ENCODE peak calls at places on chromosome 15, in nine cellular contexts. N, G, D, I, P, M, X, T and V are unnamed samples. For H3K9me3, the result is how much of the 10 kb centered on the place peaks cover.

GRCh38 chr15:66184492-66184891 is 69.1 kb downstream of the MEGF11 start:
- DNase-seq in T (no peak), P (no peak), G (no peak), N (no peak), X (no peak), M (no peak), D (no peak), I (no peak), V (no peak)

GRCh38 chr15:63210151-63211051 is 21.0 kb downstream of the RAB8B start:
- DNase-seq in P (no peak), D (no peak), X (no peak), G (no peak), I (no peak), M (no peak), T (no peak), N (no peak), V (no peak)

GRCh38 chr15:52078876-52079700 is 33.5 kb downstream of the BCL2L10 start:
- DNase-seq in P (no peak), N (peak), M (peak), X (no peak), D (peak), I (peak), T (peak), G (peak), V (peak)

GRCh38 chr15:57694264-57694663 is 12.2 kb upstream of the POLR2M start:
- DNase-seq in M (peak), T (no peak), P (no peak), G (no peak), N (no peak), X (no peak), D (no peak), I (no peak), V (no peak)

GRCh38 chr15:95733931-95734330 is 596.6 kb upstream of the NR2F2 start:
- DNase-seq in I (no peak), X (no peak), D (no peak), T (no peak), N (no peak), P (no peak), G (no peak), M (no peak), V (no peak)

GRCh38 chr15:65960586-65960985 is 91.3 kb downstream of the RAB11A start:
- DNase-seq in P (no peak), X (no peak), M (no peak), G (no peak), I (no peak), D (no peak), T (no peak), N (no peak), V (no peak)

GRCh38 chr15:38611228-38611627 is 46.6 kb upstream of the RASGRP1 start:
- DNase-seq in P (no peak), D (no peak), I (no peak), N (no peak), T (no peak), G (no peak), M (no peak), X (no peak), V (no peak)

GRCh38 chr15:63523306-63523990 is 19.1 kb downstream of the USP3 start:
- DNase-seq in D (no peak), M (peak), G (no peak), X (no peak), N (no peak), T (peak), P (no peak), I (no peak), V (peak)

GRCh38 chr15:52137432-52138357 is 25.1 kb upstream of the BCL2L10 start:
- DNase-seq in P (no peak), X (no peak), M (no peak), I (no peak), N (no peak), D (no peak), T (no peak), G (no peak), V (no peak)

GRCh38 chr15:99201410-99202175 is 47.8 kb downstream of the TTC23 start:
- DNase-seq in T (no peak), X (no peak), M (no peak), I (no peak), D (no peak), G (no peak), N (no peak), P (no peak), V (no peak)

GRCh38 chr15:68700395-68701123 is 120.1 kb downstream of the ANP32A start:
- DNase-seq in I (peak), D (peak), G (no peak), T (no peak), M (peak), X (no peak), P (no peak), N (peak), V (peak)

GRCh38 chr15:59997070-59997701 is 6.9 kb upstream of the FOXB1 start:
- DNase-seq in T (peak), D (no peak), I (peak), M (no peak), X (peak), G (no peak), N (no peak), P (no peak), V (no peak)

GRCh38 chr15:32824777-32825176 is 107.0 kb downstream of the GREM1 start:
- DNase-seq in N (no peak), D (no peak), G (peak), T (peak), M (peak), I (no peak), P (peak), X (peak), V (peak)

GRCh38 chr15:81852826-81853225 is 193.0 kb downstream of the MEX3B start:
- DNase-seq in X (no peak), D (no peak), M (peak), N (no peak), P (no peak), I (no peak), G (no peak), T (no peak), V (peak)

GRCh38 chr15:27573800-27574485 is 525.2 kb downstream of the OCA2 start:
- DNase-seq in X (no peak), P (no peak), N (no peak), T (no peak), I (no peak), D (no peak), G (no peak), M (no peak), V (no peak)

GRCh38 chr15:62323353-62323752 is 158.3 kb upstream of the C2CD4B start:
- DNase-seq in D (no peak), G (no peak), N (no peak), P (no peak), M (no peak), I (no peak), X (no peak), T (no peak), V (no peak)

GRCh38 chr15:77482570-77482969 is 61.9 kb downstream of the HMG20A start:
- DNase-seq in P (no peak), I (no peak), M (peak), X (no peak), T (peak), G (no peak), D (no peak), N (no peak), V (peak)

GRCh38 chr15:68379058-68379758 is 52.8 kb downstream of the ITGA11 start:
- DNase-seq in X (no peak), G (no peak), N (no peak), T (no peak), P (no peak), D (no peak), I (no peak), M (no peak), V (no peak)

GRCh38 chr15:43440721-43441281 is 52.2 kb downstream of the TP53BP1 start:
- DNase-seq in N (peak), G (peak), I (no peak), M (peak), X (peak), T (peak), P (peak), D (no peak), V (peak)

GRCh38 chr15:39783244-39783820 is 691 bp upstream of the FSIP1 start:
- DNase-seq in X (no peak), M (peak), I (no peak), P (no peak), G (no peak), D (no peak), T (no peak), N (no peak), V (peak)

DNA sequence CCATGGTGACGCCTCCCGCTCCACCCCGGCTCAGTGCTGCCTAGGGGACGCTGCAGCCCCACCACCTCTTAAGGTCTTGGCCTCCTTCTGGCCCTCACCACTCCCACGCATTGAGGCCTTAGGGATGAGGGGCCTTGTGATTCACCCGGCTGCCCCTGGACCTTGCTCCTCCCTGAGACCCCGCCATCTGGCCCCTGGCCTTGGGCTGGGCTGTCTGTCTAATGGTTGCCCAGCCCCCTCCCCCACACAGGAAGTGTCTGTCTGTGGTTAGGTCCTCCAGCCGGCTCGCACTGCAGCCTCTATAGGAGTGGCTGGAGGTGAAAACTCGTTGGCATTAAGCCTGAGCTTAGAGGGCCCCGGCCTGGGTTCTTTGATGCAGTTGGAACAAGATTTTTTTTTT is 21.5 kb upstream of the MTHFS start:
- DNase-seq in N (no peak), X (no peak), D (no peak), M (no peak), T (no peak), P (no peak), I (no peak), G (no peak), V (no peak)
- H3K9me3 ChIP-seq in N (under half), X (under half), D (half or more), M (half or more), T (under half), P (under half), I (under half), G (half or more), V (under half)

GRCh38 chr15:79872358-79873017 is 24.3 kb downstream of the MTHFS start:
- DNase-seq in X (peak), M (no peak), I (no peak), D (no peak), G (no peak), P (no peak), N (no peak), T (peak), V (peak)

GRCh38 chr15:79878078-79878705 is 18.6 kb downstream of the MTHFS start:
- DNase-seq in M (no peak), D (no peak), N (no peak), I (no peak), G (no peak), P (no peak), X (no peak), T (no peak), V (no peak)

GRCh38 chr15:79874242-79874641 is 22.6 kb downstream of the MTHFS start:
- DNase-seq in X (peak), G (no peak), T (no peak), D (no peak), I (no peak), N (no peak), M (no peak), P (no peak), V (no peak)

GRCh38 chr15:79875213-79875612 is 21.6 kb downstream of the MTHFS start:
- DNase-seq in X (no peak), T (no peak), N (no peak), I (no peak), M (no peak), D (no peak), G (no peak), P (no peak), V (no peak)
- H3K9me3 ChIP-seq in X (under half), T (under half), N (under half), I (under half), M (under half), D (under half), G (under half), P (under half), V (under half)

GRCh38 chr15:83854950-83855707 is 201.2 kb downstream of the ADAMTSL3 start:
- DNase-seq in P (no peak), N (no peak), M (no peak), I (no peak), X (no peak), T (peak), D (no peak), G (no peak), V (peak)

GRCh38 chr15:83854314-83854713 is 200.4 kb downstream of the ADAMTSL3 start:
- DNase-seq in T (peak), I (no peak), M (no peak), X (peak), N (no peak), G (no peak), P (peak), D (no peak), V (peak)

GRCh38 chr15:83855956-83856355 is 202.0 kb downstream of the ADAMTSL3 start:
- DNase-seq in T (no peak), P (no peak), X (peak), D (no peak), I (no peak), N (no peak), G (no peak), M (no peak), V (no peak)

GRCh38 chr15:83853232-83853631 is 199.3 kb downstream of the ADAMTSL3 start:
- DNase-seq in I (no peak), N (no peak), X (no peak), T (no peak), P (no peak), M (no peak), D (no peak), G (no peak), V (no peak)

DNA sequence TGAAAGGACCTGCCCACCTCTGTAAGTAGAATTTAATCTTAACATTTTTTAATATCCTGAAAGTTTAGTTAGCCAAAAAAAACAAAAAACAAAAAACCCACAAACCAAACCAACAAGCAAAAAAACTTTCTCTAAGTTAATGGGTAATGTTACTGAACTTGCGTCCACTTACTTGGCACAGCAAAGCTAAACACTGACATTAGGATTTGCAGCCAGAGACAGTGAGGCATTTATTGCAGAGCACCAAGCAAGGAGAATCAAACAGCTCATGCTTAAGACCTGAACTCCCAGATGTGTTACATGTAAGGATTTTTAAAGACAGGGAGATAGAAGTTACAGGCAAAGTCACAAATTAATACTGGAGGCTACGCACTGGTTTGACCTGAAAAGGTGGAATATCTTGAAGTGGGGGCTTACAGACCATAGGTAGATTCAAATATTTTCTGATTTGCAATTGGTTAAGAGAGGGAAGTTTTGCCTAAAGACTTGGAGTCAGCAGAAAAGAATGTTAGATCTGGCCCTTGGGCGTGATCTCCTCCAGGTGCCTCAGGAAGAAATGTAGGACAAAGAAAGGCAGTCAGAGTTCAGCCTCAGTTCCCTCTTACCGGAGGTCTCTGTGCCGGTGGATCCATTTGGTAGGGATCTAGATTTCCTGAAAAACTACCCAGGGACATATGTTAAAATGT is 205.0 kb downstream of the ADAMTSL3 start:
- DNase-seq in T (peak), I (no peak), M (no peak), G (no peak), N (no peak), P (peak), X (peak), D (no peak), V (peak)
- H3K9me3 ChIP-seq in T (under half), I (under half), M (under half), G (under half), N (under half), P (under half), X (under half), D (under half), V (under half)

GRCh38 chr15:50970524-50970923 is 62.0 kb downstream of the AP4E1 start:
- DNase-seq in P (no peak), D (no peak), X (no peak), T (no peak), M (no peak), I (no peak), N (no peak), G (no peak), V (no peak)
- H3K9me3 ChIP-seq in P (under half), D (under half), X (under half), T (under half), M (under half), I (under half), N (under half), G (under half), V (under half)

DNA sequence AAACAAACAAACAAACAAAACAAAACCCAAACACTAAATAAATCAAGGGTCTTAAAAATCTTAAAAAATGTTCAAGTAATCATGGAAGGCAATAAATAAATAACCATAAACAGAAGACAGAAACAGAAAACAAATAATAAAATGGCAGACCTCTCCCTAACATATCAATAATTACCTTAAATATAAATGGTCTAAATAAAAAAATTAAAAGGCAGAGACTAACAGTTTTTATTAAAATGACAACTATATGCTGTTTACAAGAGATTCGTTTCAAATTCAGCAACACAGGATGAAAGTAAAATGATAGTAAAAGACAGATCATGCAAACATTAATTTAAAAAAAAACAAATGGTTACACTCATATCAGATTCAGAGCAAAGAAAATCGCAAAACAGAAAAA is 91.1 kb downstream of the UBE3A start:
- DNase-seq in M (no peak), N (no peak), I (no peak), G (no peak), X (no peak), P (no peak), D (no peak), T (no peak), V (no peak)
- H3K9me3 ChIP-seq in M (under half), N (under half), I (under half), G (under half), X (under half), P (under half), D (under half), T (under half), V (under half)

GRCh38 chr15:69780981-69781380 is 316.7 kb downstream of the TLE3 start:
- DNase-seq in I (no peak), P (no peak), G (no peak), T (no peak), X (no peak), D (no peak), M (no peak), N (no peak), V (no peak)
- H3K9me3 ChIP-seq in I (under half), P (under half), G (under half), T (under half), X (under half), D (under half), M (under half), N (under half), V (under half)

DNA sequence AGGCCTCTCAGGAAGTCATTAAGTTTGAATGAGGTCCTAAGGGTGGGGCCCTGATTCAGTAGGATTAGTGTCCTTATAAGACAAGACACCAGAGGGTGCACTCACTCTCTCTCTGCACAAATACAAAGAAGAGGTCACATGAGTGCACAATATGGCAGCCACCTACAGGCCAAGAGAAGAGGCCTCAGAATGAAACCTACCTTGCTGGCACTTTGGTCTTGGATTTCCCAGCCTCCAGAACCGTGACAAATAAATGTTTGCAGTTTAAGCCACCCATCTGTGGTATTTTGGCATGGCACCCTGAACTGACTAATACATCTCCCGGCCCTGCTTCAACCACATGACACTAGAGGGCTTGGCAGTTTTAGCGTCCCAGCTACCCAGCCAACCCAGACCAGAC is 73.9 kb upstream of the CHRNB4 start:
- DNase-seq in N (no peak), X (peak), T (peak), P (peak), M (no peak), I (no peak), D (no peak), G (no peak), V (no peak)
- H3K9me3 ChIP-seq in N (under half), X (under half), T (under half), P (under half), M (under half), I (under half), D (under half), G (under half), V (under half)

GRCh38 chr15:25176991-25177954 is 222.5 kb downstream of the SNRPN start:
- DNase-seq in D (peak), T (no peak), G (no peak), M (no peak), P (no peak), I (no peak), X (no peak), N (peak), V (no peak)
- H3K9me3 ChIP-seq in D (under half), T (half or more), G (under half), M (under half), P (under half), I (under half), X (under half), N (under half), V (half or more)

GRCh38 chr15:26451995-26452394 is 320.9 kb downstream of the GABRB3 start:
- DNase-seq in N (no peak), G (no peak), M (no peak), D (no peak), I (no peak), T (no peak), P (no peak), X (no peak), V (no peak)
- H3K9me3 ChIP-seq in N (under half), G (under half), M (under half), D (under half), I (under half), T (under half), P (under half), X (under half), V (under half)